ENCODE peak calls at places on chromosomes 4 and X, in four cellular contexts. H is lung; W is central memory CD8-positive, alpha-beta T cell; T is PC-3. X is an unnamed sample.

GRCh38 chr4:101271516-101271915 is 75.8 kb downstream of the PPP3CA start:
- ATAC-seq in H (no peak), W (no peak), T (peak), X (no peak)

GRCh38 chr4:12145106-12145505 is 716.4 kb upstream of the HS3ST1 start:
- ATAC-seq in H (no peak), W (no peak), T (no peak), X (no peak)

GRCh38 chr4:140343303-140343702 is 30.1 kb upstream of the SCOC start:
- ATAC-seq in H (peak), W (no peak), T (peak), X (no peak)

GRCh38 chr4:31081375-31081774 is 361.2 kb downstream of the PCDH7 start:
- ATAC-seq in H (no peak), W (no peak), T (peak), X (no peak)

GRCh38 chrX:25278341-25278740 is 262.6 kb upstream of the ARX start:
- ATAC-seq in H (no peak), W (no peak), T (no peak), X (no peak)

GRCh38 chr4:184792334-184792733 is 33.4 kb downstream of the ACSL1 start:
- ATAC-seq in H (no peak), W (no peak), T (no peak), X (no peak)

GRCh38 chr4:176287546-176287945 is 18.5 kb upstream of the ASB5 start:
- ATAC-seq in H (no peak), W (no peak), T (no peak), X (no peak)

GRCh38 chr4:175271010-175271630 is 353.0 kb downstream of the ADAM29 start:
- ATAC-seq in H (no peak), W (no peak), T (no peak), X (no peak)

GRCh38 chrX:15790766-15791380 is 589 bp downstream of the ZRSR2 start:
- ATAC-seq in H (no peak), W (peak), T (peak), X (no peak)

GRCh38 chr4:1333256-1333655 is 13.8 kb upstream of the UVSSA start:
- ATAC-seq in H (no peak), W (no peak), T (no peak), X (no peak)

X was measured in esophagus mucosa.